ENCODE peak calls at places on chromosome 14, in nine cellular contexts. B is ACHN; I is bronchial epithelial cell; H is HS-5; W is activated naive CD4-positive, alpha-beta T cell treated with anti-CD3 and anti-CD28 coated beads, Interleukin-2, amount 50 U/mL, for 72 hours; F is frontal cortex; T is nucleus accumbens; D is colonic mucosa; R is B cell. L is an unnamed sample.

GRCh38 chr14:22973217-22974032 is 8.9 kb downstream of the AJUBA start:
- DNase-seq in R (peak), F (peak), W (peak), H (no peak), D (peak), B (peak), T (peak), I (peak), L (peak)

GRCh38 chr14:66401447-66402095 is 84.6 kb upstream of the CCDC196 start:
- DNase-seq in H (no peak), B (peak), F (no peak), W (no peak), R (no peak), T (no peak), D (no peak), I (no peak), L (peak)

GRCh38 chr14:69682607-69683263 is 71.3 kb downstream of the SUSD6 start:
- DNase-seq in H (no peak), F (no peak), I (peak), D (no peak), R (no peak), T (no peak), W (no peak), B (no peak), L (no peak)

GRCh38 chr14:69879175-69880047 is at the start of gene SMOC1:
- DNase-seq in I (peak), T (peak), W (peak), R (no peak), H (no peak), F (peak), D (peak), B (peak), L (peak)

GRCh38 chr14:20215196-20215595 is 8.3 kb upstream of the OR11H6 start:
- DNase-seq in F (no peak), R (no peak), D (no peak), W (no peak), T (no peak), I (peak), B (no peak), H (peak), L (no peak)

GRCh38 chr14:26128931-26129674 is 468.7 kb downstream of the NOVA1 start:
- DNase-seq in F (no peak), H (no peak), T (no peak), I (no peak), W (no peak), R (no peak), B (no peak), D (no peak), L (no peak)

GRCh38 chr14:55094630-55095157 is 34.4 kb upstream of the LGALS3 start:
- DNase-seq in D (no peak), R (no peak), H (no peak), I (peak), W (no peak), T (no peak), B (no peak), F (no peak), L (peak)

GRCh38 chr14:36503771-36504741 is 16.0 kb downstream of the NKX2-1 start:
- DNase-seq in B (no peak), H (no peak), F (no peak), D (no peak), I (no peak), R (no peak), T (peak), W (no peak), L (no peak)

GRCh38 chr14:83483063-83483462 is 1949.4 kb upstream of the SEL1L start:
- DNase-seq in W (no peak), D (no peak), H (peak), F (no peak), T (no peak), I (peak), B (no peak), R (no peak), L (no peak)

GRCh38 chr14:59771577-59771976 is 99.0 kb downstream of the RTN1 start:
- DNase-seq in I (peak), D (no peak), F (no peak), T (no peak), H (peak), W (no peak), R (no peak), B (no peak), L (peak)

GRCh38 chr14:29709490-29709889 is 218.2 kb downstream of the PRKD1 start:
- DNase-seq in H (no peak), B (no peak), F (no peak), I (no peak), D (no peak), T (no peak), R (no peak), W (no peak), L (no peak)

GRCh38 chr14:105501504-105502291 is 10.7 kb downstream of the TEDC1 start:
- DNase-seq in D (no peak), W (no peak), H (no peak), F (no peak), R (peak), T (no peak), B (no peak), I (no peak), L (no peak)

GRCh38 chr14:64294672-64295413 is 672 bp upstream of the ESR2 start:
- DNase-seq in R (peak), F (peak), T (peak), B (peak), W (peak), H (peak), I (peak), D (peak), L (no peak)

GRCh38 chr14:64388533-64389243 is 535 bp downstream of the MTHFD1 start:
- DNase-seq in R (no peak), W (no peak), H (peak), D (peak), T (peak), F (no peak), I (peak), B (peak), L (peak)

GRCh38 chr14:73721101-73721821 is 7.1 kb upstream of the PNMA1 start:
- DNase-seq in F (no peak), D (no peak), W (no peak), T (no peak), B (no peak), I (no peak), R (no peak), H (no peak), L (no peak)

GRCh38 chr14:73235531-73236155 is 1.7 kb upstream of the PAPLN start:
- DNase-seq in F (no peak), B (no peak), D (no peak), R (no peak), I (no peak), T (no peak), H (no peak), W (no peak), L (no peak)

GRCh38 chr14:73833530-73834257 is 17.9 kb upstream of the PTGR2 start:
- DNase-seq in W (no peak), B (peak), H (no peak), R (no peak), I (no peak), T (peak), D (no peak), F (no peak), L (peak)

GRCh38 chr14:96803958-96804357 is 6.8 kb downstream of the VRK1 start:
- DNase-seq in H (no peak), I (no peak), R (no peak), T (no peak), W (no peak), B (peak), D (no peak), F (no peak), L (no peak)

GRCh38 chr14:74265312-74265965 is 26.2 kb downstream of the VSX2 start:
- DNase-seq in R (no peak), T (no peak), D (no peak), H (no peak), B (no peak), I (no peak), W (no peak), F (no peak), L (no peak)

GRCh38 chr14:80621701-80622100 is 319.8 kb downstream of the CEP128 start:
- DNase-seq in H (no peak), I (peak), B (no peak), T (no peak), W (no peak), R (no peak), F (no peak), D (no peak), L (peak)

GRCh38 chr14:53152909-53153701 is at the start of gene DDHD1:
- DNase-seq in T (peak), W (peak), R (peak), D (peak), H (peak), B (peak), I (peak), F (peak), L (peak)

GRCh38 chr14:101248056-101248725 is 313.1 kb upstream of the DIO3 start:
- DNase-seq in T (no peak), R (no peak), I (no peak), D (no peak), B (no peak), W (no peak), F (no peak), H (no peak), L (no peak)

GRCh38 chr14:22994762-22995275 is 12.5 kb upstream of the AJUBA start:
- DNase-seq in R (peak), F (no peak), T (peak), W (no peak), B (no peak), I (peak), H (no peak), D (no peak), L (peak)

GRCh38 chr14:32224731-32225377 is 21.8 kb upstream of the RNU6-8 start:
- DNase-seq in H (peak), F (peak), I (peak), R (peak), T (peak), B (peak), W (no peak), D (no peak), L (peak)

GRCh38 chr14:61451491-61451890 is 130.1 kb downstream of the PRKCH start:
- DNase-seq in W (no peak), T (no peak), D (no peak), R (no peak), B (no peak), I (no peak), F (no peak), H (no peak), L (no peak)

GRCh38 chr14:84128025-84128424 is 1401.9 kb upstream of the FLRT2 start:
- DNase-seq in H (no peak), T (no peak), R (no peak), I (no peak), D (no peak), B (no peak), F (no peak), W (no peak), L (no peak)

GRCh38 chr14:101899263-101899662 is 65.1 kb upstream of the DYNC1H1 start:
- DNase-seq in F (no peak), H (no peak), W (no peak), I (no peak), T (no peak), B (no peak), D (no peak), R (no peak), L (no peak)

GRCh38 chr14:97153527-97153926 is 356.3 kb downstream of the VRK1 start:
- DNase-seq in D (no peak), R (no peak), T (no peak), B (no peak), F (no peak), H (no peak), W (no peak), I (no peak), L (no peak)

GRCh38 chr14:59870277-59871165 is at the start of gene RTN1:
- DNase-seq in B (peak), I (peak), H (peak), F (peak), W (peak), T (peak), D (peak), R (peak), L (no peak)

GRCh38 chr14:92040431-92041040 is 677 bp upstream of the TRIP11 start:
- DNase-seq in T (no peak), D (peak), B (peak), H (no peak), W (no peak), F (peak), R (peak), I (peak), L (peak)

GRCh38 chr14:50792058-50792477 is 38.9 kb downstream of the NIN start:
- DNase-seq in T (no peak), W (no peak), F (no peak), B (no peak), H (no peak), D (no peak), I (no peak), R (peak), L (no peak)

GRCh38 chr14:100069161-100069800 is 4.1 kb downstream of the EVL start:
- DNase-seq in D (no peak), H (no peak), I (no peak), F (no peak), W (no peak), T (no peak), B (no peak), R (no peak), L (no peak)

GRCh38 chr14:49363926-49364751 is 222.0 kb downstream of the RPS29 start:
- DNase-seq in B (no peak), W (no peak), H (no peak), F (no peak), T (no peak), R (no peak), I (no peak), D (no peak), L (no peak)

GRCh38 chr14:34081126-34081575 is 130.3 kb upstream of the EGLN3 start:
- DNase-seq in F (no peak), B (no peak), W (no peak), I (peak), T (no peak), H (no peak), R (no peak), D (no peak), L (peak)

GRCh38 chr14:77059276-77059934 is 30.9 kb upstream of the IRF2BPL start:
- DNase-seq in W (no peak), I (peak), F (peak), T (peak), R (no peak), H (no peak), B (no peak), D (no peak), L (peak)

L was measured in renal cortical epithelial cell.